ENCODE peak calls at places on chromosomes 11 and 22, in four cellular contexts. T is tibial nerve, C is astrocyte of the cerebellum, F is cardiac muscle cell. M is an unnamed sample.

GRCh38 chr11:130606781-130607511 is 158.5 kb downstream of the ADAMTS15 start:
- DNase-seq in T (peak), C (no peak), F (no peak), M (no peak)

GRCh38 chr11:134576721-134577171 is 164.7 kb upstream of the B3GAT1 start:
- DNase-seq in T (no peak), C (no peak), F (no peak), M (no peak)

GRCh38 chr22:39721456-39722325 is 151.1 kb downstream of the CACNA1I start:
- DNase-seq in T (no peak), C (no peak), F (no peak), M (peak)

GRCh38 chr22:49150801-49151221 is 676.9 kb downstream of the BRD1 start:
- DNase-seq in T (no peak), C (no peak), F (no peak), M (no peak)

GRCh38 chr22:38628444-38628843 is 27.7 kb downstream of the FAM227A start:
- DNase-seq in T (no peak), C (no peak), F (no peak), M (no peak)

GRCh38 chr11:79013509-79013908 is 427.3 kb downstream of the TENM4 start:
- DNase-seq in T (no peak), C (no peak), F (no peak), M (no peak)

GRCh38 chr22:49739138-49739537 is 88.5 kb downstream of the BRD1 start:
- DNase-seq in T (no peak), C (no peak), F (no peak), M (no peak)

GRCh38 chr11:43579919-43580276 is 100.6 kb upstream of the HSD17B12 start:
- DNase-seq in T (no peak), C (no peak), F (no peak), M (no peak)

GRCh38 chr22:50146440-50147228 is 23.9 kb upstream of the PANX2 start:
- DNase-seq in T (peak), C (peak), F (peak), M (peak)

GRCh38 chr11:126282742-126283591 is at the start of gene TIRAP:
- DNase-seq in T (peak), C (no peak), F (peak), M (peak)

GRCh38 chr22:49763696-49764095 is 64.0 kb downstream of the BRD1 start:
- DNase-seq in T (no peak), C (no peak), F (no peak), M (no peak)

GRCh38 chr11:74138021-74138420 is 32.8 kb downstream of the C2CD3 start:
- DNase-seq in T (no peak), C (no peak), F (no peak), M (no peak)

GRCh38 chr11:41403462-41403861 is 56.0 kb downstream of the LRRC4C start:
- DNase-seq in T (no peak), C (no peak), F (no peak), M (no peak)

GRCh38 chr22:46549971-46550641 is 12.7 kb upstream of the CELSR1 start:
- DNase-seq in T (no peak), C (no peak), F (no peak), M (no peak)

GRCh38 chr11:2795491-2795991 is 90.0 kb downstream of the CDKN1C start:
- DNase-seq in T (peak), C (no peak), F (no peak), M (peak)

GRCh38 chr11:73001615-73002014 is 140.5 kb downstream of the FCHSD2 start:
- DNase-seq in T (no peak), C (no peak), F (peak), M (no peak)

GRCh38 chr11:113110046-113110445 is 148.8 kb downstream of the NCAM1 start:
- DNase-seq in T (no peak), C (no peak), F (no peak), M (no peak)

GRCh38 chr11:9001736-9002135 is 2.1 kb downstream of the NRIP3 start:
- DNase-seq in T (no peak), C (no peak), F (no peak), M (no peak)

GRCh38 chr22:50253046-50253580 is 2.0 kb upstream of the HDAC10 start:
- DNase-seq in T (no peak), C (no peak), F (no peak), M (no peak)

GRCh38 chr11:75474878-75475766 is 42.1 kb upstream of the KLHL35 start:
- DNase-seq in T (peak), C (no peak), F (peak), M (peak)

GRCh38 chr11:84865257-84865656 is 761.9 kb downstream of the DLG2 start:
- DNase-seq in T (no peak), C (no peak), F (no peak), M (no peak)

GRCh38 chr11:119482561-119483001 is 59.6 kb upstream of the THY1 start:
- DNase-seq in T (no peak), C (no peak), F (no peak), M (no peak)

GRCh38 chr11:126430581-126431320 is 75.3 kb downstream of the ST3GAL4 start:
- DNase-seq in T (no peak), C (no peak), F (no peak), M (no peak)

GRCh38 chr22:46589871-46590271 is 30.3 kb upstream of the GRAMD4 start:
- DNase-seq in T (no peak), C (no peak), F (peak), M (peak)

GRCh38 chr11:65446446-65447277 is 24.1 kb downstream of the NEAT1 start:
- DNase-seq in T (peak), C (no peak), F (no peak), M (no peak)

GRCh38 chr22:20194681-20195593 is 44.1 kb upstream of the CCDC188 start:
- DNase-seq in T (no peak), C (no peak), F (no peak), M (no peak)

GRCh38 chr11:80383655-80384054 is 942.8 kb upstream of the TENM4 start:
- DNase-seq in T (no peak), C (no peak), F (peak), M (no peak)

GRCh38 chr11:27812341-27812740 is 112.1 kb upstream of the BDNF start:
- DNase-seq in T (no peak), C (no peak), F (no peak), M (no peak)

GRCh38 chr11:8330896-8331295 is 67.2 kb upstream of the LMO1 start:
- DNase-seq in T (no peak), C (no peak), F (no peak), M (no peak)

GRCh38 chr11:59289782-59290181 is 68.9 kb upstream of the OR5AN1 start:
- DNase-seq in T (no peak), C (no peak), F (no peak), M (no peak)

GRCh38 chr11:74377689-74378088 is 20.5 kb downstream of the PGM2L1 start:
- DNase-seq in T (no peak), C (no peak), F (no peak), M (no peak)

GRCh38 chr11:108278546-108278945 is 55.7 kb downstream of the ATM start:
- DNase-seq in T (no peak), C (no peak), F (peak), M (no peak)

GRCh38 chr22:38921126-38921525 is 36.3 kb upstream of the APOBEC3A start:
- DNase-seq in T (no peak), C (no peak), F (no peak), M (no peak)

GRCh38 chr11:9642894-9643293 is 21.0 kb upstream of the SWAP70 start:
- DNase-seq in T (no peak), C (no peak), F (no peak), M (no peak)

GRCh38 chr22:44003776-44004460 is 20.2 kb upstream of the PARVB start:
- DNase-seq in T (no peak), C (no peak), F (peak), M (peak)
- TF ChIP-seq CTCF in T (no peak), C (peak), F (peak), M (no peak)

DNA sequence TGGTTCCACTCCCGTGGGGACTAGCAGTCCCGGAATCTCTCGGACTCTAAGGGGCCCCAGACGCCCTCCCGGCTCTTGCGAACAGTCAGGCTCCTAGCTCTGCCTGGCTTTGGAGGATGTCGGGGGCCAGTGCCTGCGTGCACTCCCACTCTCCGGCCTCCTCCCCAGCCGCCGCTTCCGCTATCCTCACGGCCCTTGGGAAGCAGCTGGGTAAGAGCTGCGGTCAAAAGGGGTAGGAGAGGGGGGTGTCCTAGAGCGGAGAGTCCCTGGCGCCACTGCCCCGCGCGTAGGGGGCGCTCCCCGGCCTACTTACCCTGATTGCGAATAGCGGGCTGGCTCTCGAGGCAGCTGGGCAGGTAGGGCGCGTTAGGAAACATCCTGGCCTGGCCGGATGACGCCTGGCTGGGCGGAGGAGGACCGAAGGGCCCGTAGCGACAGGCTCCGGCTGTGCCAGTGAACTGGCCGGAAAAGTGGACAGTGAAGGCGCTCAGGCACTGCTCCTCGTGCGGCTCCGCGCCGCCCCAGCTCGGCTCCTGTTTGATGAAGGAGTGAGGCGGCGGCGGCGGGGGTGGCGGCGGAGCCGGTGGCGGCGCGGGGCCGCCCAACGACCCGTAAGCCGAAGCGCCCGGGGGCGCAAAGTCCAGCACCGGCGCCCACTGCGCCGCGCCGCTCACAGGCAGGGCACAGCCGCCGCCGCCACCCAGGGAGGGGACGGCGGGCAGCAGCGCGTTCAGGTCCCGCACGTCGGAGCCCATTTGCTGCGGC is 770 bp downstream of the WT1 start:
- DNase-seq in T (no peak), C (no peak), F (no peak), M (no peak)
- H3K4me3 ChIP-seq in T (peak), C (no peak), F (peak), M (peak)

GRCh38 chr22:37164535-37164887 is 14.8 kb upstream of the IL2RB start:
- DNase-seq in T (no peak), C (no peak), F (no peak), M (no peak)

GRCh38 chr22:37167176-37167980 is 17.7 kb upstream of the IL2RB start:
- DNase-seq in T (no peak), C (no peak), F (no peak), M (peak)

GRCh38 chr22:37165066-37165465 is 15.3 kb upstream of the IL2RB start:
- DNase-seq in T (no peak), C (no peak), F (no peak), M (peak)

GRCh38 chr22:37166675-37167066 is 17.0 kb upstream of the IL2RB start:
- DNase-seq in T (peak), C (peak), F (peak), M (peak)

GRCh38 chr22:37165940-37166674 is 16.4 kb upstream of the IL2RB start:
- DNase-seq in T (no peak), C (no peak), F (no peak), M (peak)
- TF ChIP-seq CTCF in T (no peak), C (no peak), F (no peak), M (no peak)

GRCh38 chr22:37483594-37484114 is 2.5 kb downstream of the MFNG start:
- DNase-seq in T (no peak), C (no peak), F (no peak), M (no peak)

GRCh38 chr22:37485714-37486223 is 415 bp downstream of the MFNG start:
- DNase-seq in T (no peak), C (no peak), F (no peak), M (no peak)

GRCh38 chr22:37483050-37483449 is 3.1 kb downstream of the MFNG start:
- DNase-seq in T (no peak), C (no peak), F (no peak), M (no peak)

GRCh38 chr22:37485006-37485713 is 1.0 kb downstream of the MFNG start:
- DNase-seq in T (no peak), C (no peak), F (no peak), M (peak)

GRCh38 chr22:37484115-37485005 is 1.8 kb downstream of the MFNG start:
- DNase-seq in T (peak), C (no peak), F (no peak), M (peak)
- H3K4me3 ChIP-seq in T (no peak), C (no peak), F (no peak), M (peak)

M was measured in upper lobe of right lung.